ENCODE peak calls at places on chromosomes 6 and 20, in four cellular contexts. One of them, this sample, is unnamed. For H4K20me1, the result is how much of the 10 kb centered on the place peaks cover.

GRCh38 chr6:46777476-46778346 is 15.5 kb upstream of the MEP1A start:
- DNase-seq in astrocyte: no peak
- DNase-seq in SK-N-SH: no peak
- DNase-seq in H9: no peak
- DNase-seq in this sample: no peak

GRCh38 chr20:4091332-4092135 is 76.2 kb upstream of the RNF24 start:
- DNase-seq in SK-N-SH: peak
- DNase-seq in astrocyte: peak
- DNase-seq in H9: peak
- DNase-seq in this sample: no peak

GRCh38 chr6:36135053-36135731 is 4.9 kb downstream of the MAPK13 start:
- DNase-seq in SK-N-SH: no peak
- DNase-seq in astrocyte: no peak
- DNase-seq in H9: no peak
- DNase-seq in this sample: no peak

GRCh38 chr20:10553326-10553984 is 118.3 kb downstream of the SLX4IP start:
- DNase-seq in astrocyte: peak
- DNase-seq in SK-N-SH: peak
- DNase-seq in H9: peak
- DNase-seq in this sample: no peak

GRCh38 chr6:160975111-160975510 is 16.5 kb upstream of the MAP3K4 start:
- DNase-seq in H9: no peak
- DNase-seq in astrocyte: no peak
- DNase-seq in SK-N-SH: no peak
- DNase-seq in this sample: no peak

GRCh38 chr6:31622678-31623077 is 2.2 kb downstream of the PRRC2A start:
- DNase-seq in astrocyte: no peak
- DNase-seq in H9: no peak
- DNase-seq in SK-N-SH: peak
- DNase-seq in this sample: no peak

GRCh38 chr6:49151957-49152356 is 311.1 kb downstream of the MMUT start:
- DNase-seq in SK-N-SH: no peak
- DNase-seq in H9: no peak
- DNase-seq in astrocyte: no peak
- DNase-seq in this sample: no peak

GRCh38 chr6:111972714-111973678 is 80.9 kb upstream of the CCN6 start:
- DNase-seq in SK-N-SH: peak
- DNase-seq in astrocyte: peak
- DNase-seq in H9: no peak
- DNase-seq in this sample: no peak

GRCh38 chr6:161023316-161023715 is 31.7 kb downstream of the MAP3K4 start:
- DNase-seq in SK-N-SH: no peak
- DNase-seq in H9: no peak
- DNase-seq in astrocyte: no peak
- DNase-seq in this sample: no peak

DNA sequence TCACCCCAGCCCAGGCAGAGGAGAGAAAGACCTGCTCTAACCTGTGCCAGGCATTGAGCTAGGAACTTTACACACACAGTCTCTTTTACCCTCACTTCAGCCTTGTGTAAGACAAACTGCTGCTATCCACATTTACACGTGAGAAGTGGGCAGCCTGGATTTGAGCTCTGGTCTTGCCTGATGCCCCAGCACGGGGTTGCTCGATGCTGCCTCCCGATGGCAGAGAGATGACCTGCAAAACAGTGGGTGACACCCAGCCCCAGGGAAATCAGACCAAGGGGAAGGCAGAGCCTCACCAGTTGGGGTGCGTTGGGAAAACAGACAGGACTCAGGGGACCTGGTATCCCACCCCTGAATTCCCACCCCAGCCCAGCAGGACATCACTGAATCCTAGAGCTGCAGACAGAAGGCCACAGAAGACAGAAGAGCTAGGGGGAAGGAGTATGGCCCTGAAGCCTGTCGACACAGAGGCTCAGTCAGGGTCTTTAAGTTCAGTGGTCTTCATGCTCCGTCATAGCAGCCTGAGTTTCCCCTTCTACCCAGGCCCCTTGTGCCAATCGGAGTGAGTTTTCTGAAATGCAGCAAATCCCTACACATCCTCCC is 990 bp downstream of the BPI start:
- DNase-seq in H9: peak
- DNase-seq in SK-N-SH: peak
- DNase-seq in astrocyte: no peak
- DNase-seq in this sample: no peak
- H3K9ac ChIP-seq in H9: no peak
- H3K9ac ChIP-seq in SK-N-SH: no peak
- H3K9ac ChIP-seq in astrocyte: no peak
- H3K9ac ChIP-seq in this sample: no peak

DNA sequence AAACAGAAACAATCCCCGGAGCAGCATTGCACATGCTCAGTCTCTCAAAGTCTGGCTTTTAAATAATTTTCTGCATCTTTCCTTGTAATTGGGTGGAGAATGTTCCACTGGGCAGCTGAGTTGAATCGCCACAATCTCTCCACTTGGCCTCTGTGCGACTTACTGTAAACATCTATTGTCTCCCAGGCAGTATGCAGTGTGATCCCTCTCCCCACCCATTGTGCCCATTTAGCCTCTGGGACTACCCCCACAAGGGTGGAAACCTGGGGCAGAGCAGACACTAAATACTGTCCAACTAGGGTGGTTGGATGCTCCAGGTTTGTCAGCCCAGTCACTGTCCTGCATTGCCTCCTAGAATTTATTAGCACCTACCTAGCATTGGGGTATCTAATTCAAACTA is 96.2 kb downstream of the JARID2 start:
- DNase-seq in astrocyte: no peak
- DNase-seq in SK-N-SH: no peak
- DNase-seq in H9: no peak
- DNase-seq in this sample: no peak
- H4K20me1 ChIP-seq in astrocyte: half or more
- H4K20me1 ChIP-seq in SK-N-SH: under half
- H4K20me1 ChIP-seq in H9: under half
- H4K20me1 ChIP-seq in this sample: under half

GRCh38 chr6:17101422-17102257 is at the start of gene STMND1:
- DNase-seq in H9: peak
- DNase-seq in SK-N-SH: peak
- DNase-seq in astrocyte: peak
- DNase-seq in this sample: no peak
- H3K9ac ChIP-seq in H9: no peak
- H3K9ac ChIP-seq in SK-N-SH: no peak
- H3K9ac ChIP-seq in astrocyte: peak
- H3K9ac ChIP-seq in this sample: peak

GRCh38 chr6:89985744-89986493 is 91.7 kb downstream of the GJA10 start:
- DNase-seq in astrocyte: peak
- DNase-seq in H9: no peak
- DNase-seq in SK-N-SH: peak
- DNase-seq in this sample: no peak

GRCh38 chr6:89987830-89988229 is 93.6 kb downstream of the GJA10 start:
- DNase-seq in astrocyte: no peak
- DNase-seq in SK-N-SH: no peak
- DNase-seq in H9: no peak
- DNase-seq in this sample: no peak

GRCh38 chr6:89986650-89987074 is 92.4 kb downstream of the GJA10 start:
- DNase-seq in astrocyte: peak
- DNase-seq in SK-N-SH: no peak
- DNase-seq in H9: no peak
- DNase-seq in this sample: no peak

GRCh38 chr6:89987140-89987539 is 92.9 kb downstream of the GJA10 start:
- DNase-seq in astrocyte: no peak
- DNase-seq in SK-N-SH: no peak
- DNase-seq in H9: no peak
- DNase-seq in this sample: no peak

GRCh38 chr6:89984926-89985743 is 90.9 kb downstream of the GJA10 start:
- DNase-seq in H9: no peak
- DNase-seq in astrocyte: peak
- DNase-seq in SK-N-SH: peak
- DNase-seq in this sample: no peak
- H4K20me1 ChIP-seq in H9: under half
- H4K20me1 ChIP-seq in astrocyte: under half
- H4K20me1 ChIP-seq in SK-N-SH: under half
- H4K20me1 ChIP-seq in this sample: under half

GRCh38 chr6:150719861-150720260 is 120.2 kb downstream of the PLEKHG1 start:
- DNase-seq in SK-N-SH: no peak
- DNase-seq in astrocyte: peak
- DNase-seq in H9: no peak
- DNase-seq in this sample: no peak

GRCh38 chr6:150723056-150723658 is 123.5 kb downstream of the PLEKHG1 start:
- DNase-seq in astrocyte: no peak
- DNase-seq in SK-N-SH: no peak
- DNase-seq in H9: no peak
- DNase-seq in this sample: no peak

GRCh38 chr6:150720774-150721233 is 121.1 kb downstream of the PLEKHG1 start:
- DNase-seq in H9: no peak
- DNase-seq in astrocyte: peak
- DNase-seq in SK-N-SH: no peak
- DNase-seq in this sample: peak

GRCh38 chr6:150723857-150724256 is 124.2 kb downstream of the PLEKHG1 start:
- DNase-seq in astrocyte: peak
- DNase-seq in SK-N-SH: no peak
- DNase-seq in H9: no peak
- DNase-seq in this sample: peak

DNA sequence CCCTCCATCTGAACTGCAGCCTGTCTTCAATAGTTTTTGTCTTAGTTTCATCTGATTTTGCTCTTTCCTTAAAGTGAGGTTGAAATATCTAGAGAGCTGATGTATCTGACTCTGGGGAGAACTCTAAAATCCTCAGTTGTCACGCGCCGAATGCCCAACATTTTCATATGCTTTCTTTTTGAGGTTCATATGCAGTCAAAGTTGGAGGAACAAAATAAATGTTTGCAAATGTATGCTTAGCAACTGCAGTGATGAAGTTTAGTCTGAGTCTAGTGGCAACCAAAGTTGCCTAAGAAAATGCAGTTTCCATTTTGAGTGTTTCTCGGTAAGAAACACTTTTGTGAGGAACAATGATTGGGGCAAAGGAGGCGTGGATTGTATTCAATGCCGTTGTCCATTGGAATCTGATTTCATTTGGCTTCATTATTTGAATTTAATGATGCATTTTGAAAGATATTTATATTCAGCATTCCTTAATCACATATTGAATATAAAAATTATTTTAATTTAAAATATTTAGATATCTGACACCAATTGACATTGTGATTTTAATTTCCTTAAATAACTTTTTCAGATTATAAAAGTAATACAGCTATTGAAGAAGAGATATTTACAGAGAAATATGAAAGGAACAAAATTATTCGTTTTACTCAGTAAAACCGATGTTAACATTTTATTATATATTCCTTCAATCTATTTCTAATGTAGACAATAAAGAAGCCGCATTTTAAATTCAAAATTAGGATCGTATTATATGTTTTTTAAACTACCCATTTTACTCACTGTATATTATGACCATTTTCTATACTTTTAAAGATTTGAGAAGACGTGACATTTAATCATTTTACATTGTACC is 122.0 kb downstream of the PLEKHG1 start:
- DNase-seq in astrocyte: no peak
- DNase-seq in H9: no peak
- DNase-seq in SK-N-SH: no peak
- DNase-seq in this sample: no peak
- H3K9ac ChIP-seq in astrocyte: peak
- H3K9ac ChIP-seq in H9: no peak
- H3K9ac ChIP-seq in SK-N-SH: no peak
- H3K9ac ChIP-seq in this sample: no peak

GRCh38 chr6:4809999-4810918 is 34.1 kb downstream of the CDYL start:
- DNase-seq in astrocyte: peak
- DNase-seq in H9: no peak
- DNase-seq in SK-N-SH: no peak
- DNase-seq in this sample: no peak
- H4K20me1 ChIP-seq in astrocyte: half or more
- H4K20me1 ChIP-seq in H9: under half
- H4K20me1 ChIP-seq in SK-N-SH: half or more
- H4K20me1 ChIP-seq in this sample: under half

GRCh38 chr6:105593056-105593455 is 190.2 kb upstream of the PREP start:
- DNase-seq in SK-N-SH: no peak
- DNase-seq in astrocyte: peak
- DNase-seq in H9: no peak
- DNase-seq in this sample: no peak
- H3K9ac ChIP-seq in SK-N-SH: peak
- H3K9ac ChIP-seq in astrocyte: peak
- H3K9ac ChIP-seq in H9: no peak
- H3K9ac ChIP-seq in this sample: peak

This sample was measured in keratinocyte.